ENCODE peak calls at places on chromosome 9, in ten cellular contexts. M, C, X, E, H, T, V, O, I and D are unnamed samples.

GRCh38 chr9:68999393-69000105 is 14.4 kb downstream of the PRKACG start:
- DNase-seq in X (peak; percentile 12), M (peak; percentile 40), T (peak; percentile 24), I (peak; percentile 65), H (peak; percentile 28), O (peak; percentile 82), C (peak; percentile 75), E (peak; percentile 90), V (no peak), D (peak; percentile 85)

GRCh38 chr9:37174247-37174646 is 53.9 kb downstream of the ZCCHC7 start:
- DNase-seq in C (no peak), H (no peak), X (no peak), M (no peak), V (no peak), T (no peak), O (no peak), I (no peak), E (no peak), D (no peak)

GRCh38 chr9:70435948-70436347 is 21.5 kb upstream of the KLF9 start:
- DNase-seq in I (no peak), E (no peak), O (no peak), V (no peak), C (no peak), X (no peak), T (no peak), M (no peak), H (no peak), D (no peak)

GRCh38 chr9:18666348-18666747 is 192.4 kb downstream of the ADAMTSL1 start:
- DNase-seq in O (no peak), H (no peak), V (no peak), E (no peak), I (no peak), T (no peak), M (no peak), X (no peak), C (no peak), D (no peak)

GRCh38 chr9:115359011-115359780 is 241.2 kb upstream of the TNC start:
- DNase-seq in V (no peak), I (no peak), H (no peak), X (no peak), O (no peak), M (no peak), C (no peak), T (no peak), E (no peak), D (no peak)

GRCh38 chr9:114864471-114864870 is 58.6 kb upstream of the TNFSF15 start:
- DNase-seq in H (no peak), X (no peak), I (no peak), V (no peak), C (no peak), M (no peak), O (no peak), T (no peak), E (no peak), D (no peak)

GRCh38 chr9:131503626-131504465 is 1.1 kb downstream of the POMT1 start:
- DNase-seq in H (no peak), C (peak; percentile 58), I (peak; percentile 59), T (peak; percentile 29), V (no peak), X (no peak), O (peak; percentile 23), E (peak; percentile 62), M (no peak), D (peak; percentile 53)

GRCh38 chr9:110999379-110999778 is 38.9 kb downstream of the LPAR1 start:
- DNase-seq in E (no peak), I (no peak), O (no peak), C (no peak), V (no peak), M (no peak), T (no peak), H (no peak), X (no peak), D (no peak)

GRCh38 chr9:113624721-113625120 is 161.2 kb downstream of the RGS3 start:
- DNase-seq in C (no peak), V (no peak), O (no peak), M (no peak), X (no peak), H (peak; percentile 35), I (no peak), E (no peak), T (no peak), D (no peak)

GRCh38 chr9:117624106-117624505 is 80.1 kb upstream of the TLR4 start:
- DNase-seq in M (no peak), I (no peak), T (no peak), C (no peak), X (no peak), H (no peak), E (no peak), V (no peak), O (no peak), D (no peak)

GRCh38 chr9:122822056-122822455 is 6.3 kb downstream of the PDCL start:
- DNase-seq in I (no peak), E (no peak), O (no peak), H (no peak), M (no peak), C (no peak), T (no peak), V (no peak), X (no peak), D (no peak)

GRCh38 chr9:102867488-102867887 is 127.6 kb upstream of the CYLC2 start:
- DNase-seq in E (no peak), H (no peak), V (no peak), T (no peak), X (no peak), C (no peak), M (no peak), O (no peak), I (no peak), D (no peak)

GRCh38 chr9:129138476-129139232 is 27.4 kb downstream of the PTPA start:
- DNase-seq in H (no peak), X (no peak), M (no peak), T (no peak), C (no peak), E (no peak), V (no peak), I (no peak), O (no peak), D (no peak)

GRCh38 chr9:116574027-116574679 is 113.0 kb upstream of the TRIM32 start:
- DNase-seq in M (no peak), H (no peak), V (peak; percentile 74), I (no peak), C (no peak), E (no peak), X (no peak), O (no peak), T (no peak), D (no peak)

GRCh38 chr9:87498816-87499454 is 1.3 kb downstream of the DAPK1 start:
- DNase-seq in M (no peak), O (peak; percentile 35), C (no peak), T (no peak), H (no peak), E (no peak), V (no peak), I (no peak), X (no peak), D (peak; percentile 41)

GRCh38 chr9:121765021-121765950 is 113.9 kb downstream of the DAB2IP start:
- DNase-seq in M (no peak), E (peak; percentile 86), O (no peak), V (no peak), H (no peak), X (no peak), T (no peak), I (no peak), C (no peak), D (no peak)

GRCh38 chr9:95044731-95045508 is 272.6 kb downstream of the FANCC start:
- DNase-seq in T (no peak), V (no peak), X (no peak), C (no peak), M (no peak), E (no peak), H (no peak), I (no peak), O (peak; percentile 91), D (no peak)

GRCh38 chr9:94622087-94622486 is 17.2 kb downstream of the FBP1 start:
- DNase-seq in I (no peak), H (no peak), M (no peak), O (no peak), V (no peak), T (no peak), E (no peak), C (no peak), X (no peak), D (no peak)

GRCh38 chr9:91144782-91145181 is 216.9 kb downstream of the AUH start:
- DNase-seq in T (no peak), V (no peak), X (no peak), E (no peak), M (no peak), H (no peak), I (no peak), C (no peak), O (no peak), D (no peak)

GRCh38 chr9:28445211-28445610 is 871.9 kb upstream of the C9orf72 start:
- DNase-seq in T (no peak), C (no peak), V (no peak), E (no peak), H (no peak), O (no peak), X (no peak), M (no peak), I (no peak), D (no peak)

GRCh38 chr9:69122086-69122390 is 52.0 kb upstream of the TJP2 start:
- DNase-seq in M (peak; percentile 51), C (peak; percentile 61), O (peak; percentile 77), I (peak; percentile 51), E (peak; percentile 50), H (no peak), X (no peak), V (no peak), T (peak; percentile 11), D (peak; percentile 72)

GRCh38 chr9:18622186-18622836 is 148.4 kb downstream of the ADAMTSL1 start:
- DNase-seq in E (no peak), X (no peak), T (no peak), O (no peak), C (no peak), H (no peak), I (no peak), M (no peak), V (no peak), D (no peak)

GRCh38 chr9:126343271-126343700 is 16.7 kb downstream of the MVB12B start:
- DNase-seq in I (no peak), V (no peak), T (no peak), O (no peak), X (no peak), C (no peak), E (no peak), M (no peak), H (no peak), D (no peak)

GRCh38 chr9:97811534-97812246 is 41.3 kb upstream of the FOXE1 start:
- DNase-seq in C (no peak), E (no peak), O (no peak), H (no peak), V (no peak), T (no peak), M (no peak), X (peak; percentile 16), I (no peak), D (no peak)

GRCh38 chr9:129391215-129391614 is 213.2 kb upstream of the IER5L start:
- DNase-seq in M (no peak), E (no peak), T (no peak), C (no peak), V (no peak), O (no peak), I (no peak), H (no peak), X (no peak), D (no peak)

GRCh38 chr9:131546336-131547084 is 1.2 kb downstream of the PRRT1B start:
- DNase-seq in H (peak; percentile 92), E (no peak), O (no peak), M (no peak), V (no peak), T (no peak), X (no peak), C (no peak), I (no peak), D (no peak)

GRCh38 chr9:132931178-132931735 is 13.2 kb downstream of the TSC1 start:
- DNase-seq in H (no peak), T (no peak), E (no peak), O (no peak), C (no peak), I (no peak), M (no peak), X (no peak), V (no peak), D (no peak)

GRCh38 chr9:20397348-20397747 is 225.0 kb downstream of the MLLT3 start:
- DNase-seq in X (no peak), O (peak; percentile 12), T (no peak), V (no peak), C (peak; percentile 4), H (no peak), E (no peak), M (no peak), I (no peak), D (no peak)